ENCODE peak calls at places on chromosomes 4 and X, in five cellular contexts. H is AG10803, Q is Calu3, B is chondrocyte, T is WTC11. F is an unnamed sample.

GRCh38 chr4:1494416-1495315 is 88.4 kb upstream of the NKX1-1 start:
- DNase-seq in H (no peak), Q (no peak), B (peak), T (peak), F (no peak)

GRCh38 chrX:83819304-83819703 is 41.6 kb upstream of the CYLC1 start:
- DNase-seq in T (peak), B (peak), Q (no peak), H (no peak), F (no peak)

GRCh38 chrX:47214435-47215077 is 3.9 kb upstream of the CDK16 start:
- DNase-seq in Q (no peak), T (no peak), B (peak), H (no peak), F (no peak)

GRCh38 chr4:119315036-119315435 is 6.9 kb downstream of the FABP2 start:
- DNase-seq in Q (no peak), B (no peak), T (no peak), H (peak), F (no peak)

GRCh38 chr4:159697322-159698283 is 594.7 kb downstream of the RAPGEF2 start:
- DNase-seq in B (no peak), T (no peak), H (no peak), Q (no peak), F (no peak)

GRCh38 chrX:115467961-115468360 is 93.0 kb upstream of the PLS3 start:
- DNase-seq in H (no peak), B (no peak), T (no peak), Q (no peak), F (no peak)

GRCh38 chr4:126890994-126891393 is 741.8 kb upstream of the INTU start:
- DNase-seq in B (no peak), T (no peak), Q (no peak), H (peak), F (peak)

GRCh38 chrX:3232262-3232950 is 114.0 kb downstream of the MXRA5 start:
- DNase-seq in Q (no peak), T (no peak), B (no peak), H (no peak), F (no peak)

GRCh38 chr4:24965627-24966026 is 52.8 kb upstream of the CCDC149 start:
- DNase-seq in B (no peak), Q (no peak), H (no peak), T (peak), F (no peak)

GRCh38 chr4:15131551-15131950 is 129.3 kb downstream of the CPEB2 start:
- DNase-seq in Q (no peak), H (no peak), B (no peak), T (no peak), F (no peak)

GRCh38 chr4:19146038-19146437 is 1105.7 kb upstream of the SLIT2 start:
- DNase-seq in H (no peak), B (no peak), T (no peak), Q (no peak), F (no peak)

GRCh38 chr4:88028961-88029360 is 21.5 kb downstream of the PKD2 start:
- DNase-seq in B (no peak), T (no peak), Q (no peak), H (no peak), F (no peak)

GRCh38 chrX:9532349-9532748 is 67.5 kb downstream of the TBL1X start:
- DNase-seq in T (no peak), Q (no peak), B (no peak), H (no peak), F (no peak)

GRCh38 chr4:74926007-74926406 is 6.9 kb upstream of the PARM1 start:
- DNase-seq in Q (no peak), B (no peak), H (no peak), T (no peak), F (no peak)

GRCh38 chr4:153989505-153989904 is 200.6 kb upstream of the SFRP2 start:
- DNase-seq in T (no peak), B (no peak), H (no peak), Q (no peak), F (no peak)

GRCh38 chr4:46937493-46937892 is 28.4 kb upstream of the COX7B2 start:
- DNase-seq in H (no peak), T (no peak), B (no peak), Q (no peak), F (no peak)
- TF ChIP-seq CTCF in H (no peak), T (no peak), B (peak), Q (no peak), F (no peak)

DNA sequence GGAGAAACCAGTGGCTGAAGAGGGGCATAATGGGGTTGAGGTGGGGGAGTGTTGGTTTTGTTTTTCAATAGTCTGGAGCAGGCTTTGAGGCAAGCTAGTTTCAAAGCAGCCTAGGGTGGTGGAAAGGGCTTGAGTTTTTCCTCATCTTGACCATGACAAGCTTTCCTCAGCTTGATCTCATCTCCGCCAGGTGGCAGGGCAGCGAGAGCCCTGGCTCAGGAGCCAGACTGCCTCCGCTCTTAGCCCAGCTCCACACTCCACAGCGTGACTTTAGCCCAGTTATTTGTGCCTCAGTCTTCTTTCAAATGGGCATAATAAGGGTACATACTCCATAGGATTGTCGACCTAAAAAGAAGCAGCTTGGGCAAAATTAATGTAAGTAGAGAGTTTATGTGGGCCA is 29.9 kb upstream of the SOWAHD start:
- DNase-seq in T (peak), H (no peak), B (no peak), Q (peak), F (no peak)
- TF ChIP-seq CTCF in T (no peak), H (no peak), B (peak), Q (no peak), F (no peak)

DNA sequence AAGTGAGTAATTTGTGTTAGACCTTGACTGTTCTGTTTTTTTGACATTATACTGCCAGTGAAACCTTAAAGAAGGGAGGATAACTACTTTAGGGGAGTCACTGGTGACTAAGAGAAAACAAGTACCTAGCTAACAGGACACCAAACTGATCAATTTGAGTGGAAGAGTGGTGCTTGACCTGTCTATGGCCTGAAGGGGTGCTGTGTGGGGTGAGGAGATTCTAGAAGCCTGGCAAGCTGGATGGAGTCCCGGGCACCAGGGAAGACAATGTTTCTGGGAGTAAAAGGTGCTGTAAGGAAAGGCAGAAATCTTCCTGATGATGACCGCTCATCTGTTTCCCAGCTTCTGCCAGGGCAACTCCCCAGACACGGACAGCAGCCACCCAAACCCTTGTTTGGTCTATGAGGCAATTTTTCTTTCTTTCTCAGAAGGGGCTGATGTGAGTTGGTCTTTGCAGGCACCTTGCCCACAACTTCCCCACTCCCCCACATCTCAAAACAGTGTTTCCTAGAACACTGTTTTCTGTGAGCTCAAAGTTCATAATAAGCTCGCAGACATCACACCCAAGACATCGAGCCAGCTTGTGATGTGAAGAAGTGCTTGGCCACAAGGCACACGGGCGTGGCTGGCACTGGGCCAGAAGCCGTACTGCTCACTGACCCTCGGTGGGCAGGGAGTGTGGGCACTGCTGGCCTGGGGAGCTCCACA is 4.6 kb downstream of the TXK start:
- DNase-seq in T (no peak), H (no peak), Q (no peak), B (no peak), F (no peak)
- TF ChIP-seq CTCF in T (no peak), H (no peak), Q (no peak), B (no peak), F (no peak)

GRCh38 chrX:78708830-78709229 is 38.7 kb upstream of the LPAR4 start:
- DNase-seq in Q (no peak), T (no peak), H (peak), B (no peak), F (no peak)

GRCh38 chrX:78710146-78710545 is 37.4 kb upstream of the LPAR4 start:
- DNase-seq in Q (no peak), H (peak), B (no peak), T (no peak), F (no peak)

GRCh38 chrX:78712381-78712780 is 35.1 kb upstream of the LPAR4 start:
- DNase-seq in Q (no peak), T (no peak), H (peak), B (no peak), F (no peak)

DNA sequence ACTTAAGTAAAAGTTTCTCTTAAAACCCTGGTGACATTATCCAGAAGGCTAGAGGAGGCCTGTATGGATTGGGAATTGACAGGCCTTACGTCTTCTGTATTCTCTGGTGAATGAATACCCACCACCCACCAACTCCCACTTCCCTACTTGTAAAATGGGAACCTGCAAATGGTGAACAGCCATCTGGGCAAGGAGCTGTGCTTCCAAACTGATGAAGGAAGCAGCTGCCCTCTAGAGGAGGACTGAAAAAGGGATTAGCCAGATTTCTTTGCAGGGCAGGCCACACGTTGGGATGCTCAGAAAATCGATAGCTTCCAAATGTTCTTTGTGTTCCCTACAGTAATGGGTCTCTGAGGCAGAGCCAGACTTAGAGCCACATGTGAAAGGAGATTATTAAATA is 39.3 kb upstream of the LPAR4 start:
- DNase-seq in H (peak), Q (peak), T (peak), B (no peak), F (peak)
- TF ChIP-seq CTCF in H (peak), Q (no peak), T (no peak), B (peak), F (peak)

GRCh38 chr4:167023359-167023925 is 210.9 kb downstream of the SPOCK3 start:
- DNase-seq in T (no peak), Q (no peak), B (no peak), H (no peak), F (no peak)

GRCh38 chr4:167025651-167026050 is 208.6 kb downstream of the SPOCK3 start:
- DNase-seq in Q (no peak), T (no peak), H (no peak), B (no peak), F (no peak)

GRCh38 chr4:167020410-167020809 is 213.9 kb downstream of the SPOCK3 start:
- DNase-seq in T (peak), B (no peak), Q (peak), H (no peak), F (no peak)

DNA sequence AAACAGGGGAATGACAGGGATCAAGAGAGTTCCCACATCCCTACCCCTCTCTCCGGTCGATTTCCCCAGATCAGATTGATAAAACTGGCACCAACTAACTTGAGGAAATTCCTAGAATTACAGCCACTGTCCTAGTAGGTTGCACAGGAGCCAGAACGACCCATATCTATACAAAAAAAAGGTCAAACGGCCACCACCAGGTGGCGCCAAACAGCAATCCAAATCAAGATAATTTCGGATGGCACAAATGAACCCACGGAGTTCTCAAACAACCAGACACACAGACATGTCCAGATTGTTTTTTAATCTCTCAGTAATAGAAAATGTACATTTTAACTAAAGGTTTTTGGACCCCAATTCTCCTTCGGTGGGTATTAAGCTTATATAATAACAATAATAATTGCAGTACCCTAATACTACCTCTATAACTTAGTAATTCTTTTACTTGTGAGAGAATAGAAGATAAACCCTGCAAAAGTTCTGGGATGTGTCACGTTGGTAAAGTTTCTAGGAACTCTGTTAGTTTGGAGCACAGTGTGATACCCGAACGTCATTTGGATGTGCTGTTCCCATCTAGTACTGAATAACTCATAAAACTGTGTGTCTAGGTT is 212.6 kb downstream of the SPOCK3 start:
- DNase-seq in B (no peak), Q (peak), T (peak), H (peak), F (peak)
- TF ChIP-seq CTCF in B (peak), Q (no peak), T (peak), H (peak), F (peak)

DNA sequence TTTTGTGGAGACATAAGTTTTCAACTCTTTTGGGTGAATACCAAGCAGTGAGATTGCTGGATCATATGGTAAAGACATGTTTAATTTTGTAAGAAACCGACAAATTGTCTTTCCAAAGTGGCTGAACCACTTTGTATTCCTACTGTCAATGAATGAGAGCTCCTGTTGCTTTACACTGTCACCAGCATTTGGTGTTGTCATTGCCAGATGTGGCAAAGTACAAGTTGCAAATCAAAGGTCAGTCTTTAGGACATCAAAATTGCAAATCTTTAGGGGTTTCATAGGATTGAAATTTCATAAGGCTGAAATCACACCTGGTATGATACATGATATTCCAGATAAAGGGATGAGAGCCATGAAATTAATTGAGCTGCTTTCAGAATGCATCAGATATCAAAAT is 67.7 kb upstream of the ELOVL6 start:
- DNase-seq in B (no peak), H (no peak), Q (no peak), T (no peak), F (no peak)
- TF ChIP-seq CTCF in B (no peak), H (no peak), Q (no peak), T (no peak), F (no peak)

GRCh38 chr4:181960384-181960783 is 282.8 kb upstream of the TENM3 start:
- DNase-seq in T (no peak), H (no peak), Q (no peak), B (no peak), F (no peak)

GRCh38 chr4:181958435-181958834 is 284.8 kb upstream of the TENM3 start:
- DNase-seq in T (no peak), B (no peak), H (peak), Q (no peak), F (no peak)

GRCh38 chr4:181959121-181959520 is 284.1 kb upstream of the TENM3 start:
- DNase-seq in Q (no peak), H (peak), B (no peak), T (no peak), F (no peak)

GRCh38 chr4:181957088-181957487 is 286.1 kb upstream of the TENM3 start:
- DNase-seq in H (peak), Q (peak), T (no peak), B (no peak), F (no peak)

DNA sequence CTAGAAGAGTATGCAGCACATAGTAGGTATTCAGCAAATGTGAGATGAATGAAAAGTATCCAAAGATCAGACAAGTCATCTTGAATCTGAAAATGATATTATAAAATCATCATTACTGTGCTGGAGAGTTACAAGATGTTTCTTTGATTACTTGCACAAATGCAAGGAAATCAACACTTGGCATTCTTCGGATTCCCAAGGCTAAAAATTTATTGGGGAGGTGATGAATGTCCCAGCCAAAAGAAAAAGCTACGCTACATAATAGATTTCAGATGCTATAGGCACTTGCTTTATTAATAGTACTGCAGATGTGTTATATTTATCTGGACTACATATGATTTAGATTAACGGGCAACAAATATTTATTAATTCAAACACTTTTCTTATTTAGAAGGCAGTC is 286.7 kb upstream of the TENM3 start:
- DNase-seq in H (peak), B (no peak), T (no peak), Q (no peak), F (no peak)
- TF ChIP-seq CTCF in H (no peak), B (no peak), T (no peak), Q (no peak), F (no peak)

GRCh38 chrX:18894156-18894555 is 89.8 kb downstream of the PHKA2 start:
- DNase-seq in B (peak), Q (no peak), T (no peak), H (no peak), F (no peak)

GRCh38 chrX:18897611-18898010 is 86.3 kb downstream of the PHKA2 start:
- DNase-seq in T (no peak), Q (no peak), B (peak), H (no peak), F (no peak)

GRCh38 chrX:18896680-18897544 is 87.0 kb downstream of the PHKA2 start:
- DNase-seq in Q (no peak), T (no peak), H (no peak), B (peak), F (no peak)

GRCh38 chrX:18893536-18893935 is 90.4 kb downstream of the PHKA2 start:
- DNase-seq in Q (no peak), B (peak), H (no peak), T (no peak), F (no peak)

GRCh38 chrX:18895157-18895952 is 88.6 kb downstream of the PHKA2 start:
- DNase-seq in H (peak), B (peak), T (no peak), Q (no peak), F (no peak)
- TF ChIP-seq CTCF in H (peak), B (peak), T (no peak), Q (no peak), F (peak)

F was measured in HFF-Myc.